ENCODE peak calls at places on chromosomes 1 and 21, in ten cellular contexts. T is choroid plexus epithelial cell, O is H9, A is T-helper 2 cell, U is lower lobe of right lung, G is HFF-Myc, C is NCI-H146, W is T-cell, K is NCI-H2081, M is fibroblast of mammary gland. Z is an unnamed sample.

GRCh38 chr1:92975551-92976232 is 14.4 kb upstream of the DIPK1A start:
- DNase-seq in T (no peak), O (no peak), A (no peak), U (no peak), G (no peak), C (no peak), W (no peak), K (no peak), M (no peak), Z (no peak)

GRCh38 chr1:187513190-187513589 is 684.4 kb downstream of the PLA2G4A start:
- DNase-seq in T (no peak), O (no peak), A (no peak), U (no peak), G (no peak), C (no peak), W (no peak), K (no peak), M (peak), Z (no peak)

GRCh38 chr21:16145052-16145451 is 415.3 kb downstream of the USP25 start:
- DNase-seq in T (no peak), O (no peak), A (no peak), U (no peak), G (no peak), C (no peak), W (no peak), K (no peak), M (no peak), Z (no peak)

GRCh38 chr1:11320153-11320936 is 47.3 kb downstream of the UBIAD1 start:
- DNase-seq in T (no peak), O (peak), A (no peak), U (no peak), G (no peak), C (peak), W (peak), K (peak), M (no peak), Z (peak)

GRCh38 chr1:230270940-230271325 is 155.2 kb downstream of the PGBD5 start:
- DNase-seq in T (peak), O (no peak), A (no peak), U (peak), G (no peak), C (no peak), W (no peak), K (no peak), M (no peak), Z (peak)

GRCh38 chr1:3127738-3128137 is 58.7 kb downstream of the PRDM16 start:
- DNase-seq in T (no peak), O (no peak), A (no peak), U (peak), G (no peak), C (no peak), W (no peak), K (no peak), M (no peak), Z (no peak)

GRCh38 chr1:152034654-152035405 is 2.0 kb downstream of the S100A11 start:
- DNase-seq in T (peak), O (peak), A (no peak), U (no peak), G (peak), C (no peak), W (peak), K (no peak), M (peak), Z (peak)

GRCh38 chr1:2029561-2029960 is 10.4 kb downstream of the GABRD start:
- DNase-seq in T (no peak), O (no peak), A (no peak), U (no peak), G (no peak), C (no peak), W (no peak), K (no peak), M (no peak), Z (no peak)

GRCh38 chr21:45572783-45573451 is 30.7 kb upstream of the SLC19A1 start:
- DNase-seq in T (no peak), O (peak), A (no peak), U (no peak), G (no peak), C (no peak), W (no peak), K (no peak), M (no peak), Z (no peak)

GRCh38 chr1:180909005-180909414 is 3.7 kb upstream of the KIAA1614 start:
- DNase-seq in T (no peak), O (no peak), A (no peak), U (no peak), G (no peak), C (no peak), W (no peak), K (no peak), M (no peak), Z (no peak)

GRCh38 chr1:58597076-58597475 is 20.0 kb upstream of the TACSTD2 start:
- DNase-seq in T (no peak), O (no peak), A (no peak), U (no peak), G (no peak), C (no peak), W (no peak), K (no peak), M (peak), Z (no peak)

GRCh38 chr21:46322351-46323226 is 1.1 kb downstream of the C21orf58 start:
- DNase-seq in T (peak), O (no peak), A (no peak), U (no peak), G (no peak), C (peak), W (peak), K (peak), M (peak), Z (peak)